ENCODE peak calls at places on chromosome 16, in six cellular contexts. G is HCEC 1CT, P is OCI-M1, W is NCI-H1417, F is uterus, D is NCI-H526 treated with DMSO at 0.1 percent for 48 hours. X is an unnamed sample.

GRCh38 chr16:87443031-87443430 is 49.8 kb downstream of the ZCCHC14 start:
- DNase-seq in G (no peak), P (no peak), W (no peak), F (no peak), D (no peak), X (no peak)

GRCh38 chr16:69017036-69017783 is 88.2 kb upstream of the HAS3 start:
- DNase-seq in G (peak; percentile 77), P (peak; percentile 10), W (no peak), F (no peak), D (no peak), X (peak; percentile 92)

GRCh38 chr16:11100239-11100750 is 155.7 kb downstream of the SOCS1 start:
- DNase-seq in G (peak; percentile 95), P (peak; percentile 93), W (no peak), F (peak; percentile 81), D (no peak), X (peak; percentile 99)

GRCh38 chr16:59696495-59696894 is 962.4 kb upstream of the GOT2 start:
- DNase-seq in G (no peak), P (no peak), W (no peak), F (no peak), D (no peak), X (no peak)

GRCh38 chr16:55297910-55298175 is 26.2 kb upstream of the IRX6 start:
- DNase-seq in G (no peak), P (no peak), W (no peak), F (no peak), D (no peak), X (peak; percentile 66)

GRCh38 chr16:12255473-12255872 is 278.9 kb downstream of the SNX29 start:
- DNase-seq in G (no peak), P (no peak), W (no peak), F (no peak), D (no peak), X (no peak)

GRCh38 chr16:72997141-72997542 is 50.8 kb downstream of the ZFHX3 start:
- DNase-seq in G (peak; percentile 48), P (no peak), W (no peak), F (no peak), D (no peak), X (no peak)

GRCh38 chr16:89357055-89357454 is 133.3 kb downstream of the ANKRD11 start:
- DNase-seq in G (no peak), P (no peak), W (no peak), F (no peak), D (no peak), X (peak; percentile 17)

GRCh38 chr16:68490829-68491575 is 42.7 kb upstream of the SMPD3 start:
- DNase-seq in G (peak; percentile 46), P (no peak), W (peak; percentile 31), F (no peak), D (no peak), X (peak; percentile 68)

GRCh38 chr16:67163164-67163902 is 1.2 kb upstream of the HSF4 start:
- DNase-seq in G (no peak), P (no peak), W (peak; percentile 78), F (no peak), D (peak; percentile 37), X (no peak)

GRCh38 chr16:77833906-77834599 is 45.7 kb downstream of the VAT1L start:
- DNase-seq in G (peak; percentile 85), P (no peak), W (no peak), F (no peak), D (no peak), X (peak; percentile 91)

GRCh38 chr16:71723537-71724319 is 773 bp downstream of the PHLPP2 start:
- DNase-seq in G (peak; percentile 64), P (peak; percentile 77), W (peak; percentile 85), F (peak; percentile 83), D (peak; percentile 76), X (peak; percentile 36)

GRCh38 chr16:48531011-48531962 is 78.7 kb downstream of the N4BP1 start:
- DNase-seq in G (no peak), P (no peak), W (no peak), F (peak; percentile 59), D (no peak), X (no peak)

GRCh38 chr16:30186444-30186781 is 3.0 kb downstream of the CORO1A start:
- DNase-seq in G (no peak), P (no peak), W (no peak), F (no peak), D (no peak), X (no peak)

GRCh38 chr16:53034306-53034705 is 18.4 kb downstream of the CHD9NB start:
- DNase-seq in G (peak; percentile 11), P (peak; percentile 45), W (no peak), F (no peak), D (no peak), X (no peak)

GRCh38 chr16:30813821-30814189 is 26.8 kb upstream of the ZNF629 start:
- DNase-seq in G (no peak), P (no peak), W (no peak), F (no peak), D (no peak), X (no peak)

GRCh38 chr16:88611220-88611821 is 27.1 kb upstream of the IL17C start:
- DNase-seq in G (no peak), P (no peak), W (no peak), F (no peak), D (no peak), X (no peak)

GRCh38 chr16:57352636-57353047 is 5.9 kb upstream of the CCL22 start:
- DNase-seq in G (no peak), P (no peak), W (no peak), F (no peak), D (no peak), X (no peak)

GRCh38 chr16:67647111-67647651 is 2.2 kb downstream of the CARMIL2 start:
- DNase-seq in G (no peak), P (no peak), W (no peak), F (no peak), D (no peak), X (no peak)

GRCh38 chr16:12685806-12686205 is 117.9 kb downstream of the CPPED1 start:
- DNase-seq in G (no peak), P (peak; percentile 16), W (no peak), F (no peak), D (no peak), X (no peak)

GRCh38 chr16:24748242-24748641 is 18.8 kb downstream of the TNRC6A start:
- DNase-seq in G (peak; percentile 90), P (peak; percentile 54), W (no peak), F (peak; percentile 49), D (no peak), X (peak; percentile 93)

GRCh38 chr16:84368327-84368996 is at the start of gene ATP2C2:
- DNase-seq in G (no peak), P (no peak), W (peak; percentile 58), F (no peak), D (peak; percentile 53), X (no peak)

GRCh38 chr16:74771656-74772315 is 2.8 kb downstream of the FA2H start:
- DNase-seq in G (no peak), P (no peak), W (no peak), F (no peak), D (no peak), X (no peak)

GRCh38 chr16:72530434-72530833 is 358.5 kb upstream of the PMFBP1 start:
- DNase-seq in G (peak; percentile 90), P (no peak), W (no peak), F (no peak), D (no peak), X (peak; percentile 90)

GRCh38 chr16:66308096-66308495 is 58.4 kb upstream of the CDH5 start:
- DNase-seq in G (no peak), P (no peak), W (no peak), F (no peak), D (no peak), X (no peak)

GRCh38 chr16:79639576-79640311 is 39.2 kb upstream of the MAF start:
- DNase-seq in G (no peak), P (no peak), W (no peak), F (no peak), D (no peak), X (peak; percentile 60)

X was measured in HT1080.